ENCODE peak calls at places on chromosomes 1 and 21, in six cellular contexts. A, G, D, V, R and O are unnamed samples.

GRCh38 chr1:56389813-56390539 is 189.4 kb downstream of the PLPP3 start:
- DNase-seq in A (no peak), G (peak), D (no peak), V (peak), R (no peak), O (no peak)

GRCh38 chr1:39359028-39359570 is 132.3 kb upstream of the BMP8A start:
- DNase-seq in A (no peak), G (no peak), D (no peak), V (no peak), R (no peak), O (no peak)

GRCh38 chr21:43767980-43768867 is 7.9 kb downstream of the CSTB start:
- DNase-seq in A (peak), G (peak), D (no peak), V (no peak), R (peak), O (peak)

GRCh38 chr21:45054927-45055612 is 19.3 kb upstream of the ADARB1 start:
- DNase-seq in A (no peak), G (no peak), D (peak), V (no peak), R (no peak), O (no peak)

GRCh38 chr1:228455715-228456114 is 31.5 kb upstream of the RNF187 start:
- DNase-seq in A (peak), G (peak), D (no peak), V (no peak), R (peak), O (no peak)

GRCh38 chr1:228009828-228010775 is 3.3 kb downstream of the WNT3A start:
- DNase-seq in A (no peak), G (no peak), D (no peak), V (no peak), R (no peak), O (no peak)

GRCh38 chr1:209398330-209398991 is 185.1 kb upstream of the CAMK1G start:
- DNase-seq in A (peak), G (peak), D (peak), V (no peak), R (peak), O (peak)

GRCh38 chr21:36388076-36388475 is 2.9 kb downstream of the CHAF1B start:
- DNase-seq in A (no peak), G (no peak), D (no peak), V (no peak), R (no peak), O (no peak)

GRCh38 chr1:110616587-110616986 is 10.4 kb upstream of the KCNA2 start:
- DNase-seq in A (peak), G (peak), D (peak), V (no peak), R (no peak), O (peak)

GRCh38 chr1:7113136-7113535 is 327.9 kb downstream of the CAMTA1 start:
- DNase-seq in A (no peak), G (no peak), D (no peak), V (no peak), R (no peak), O (no peak)

GRCh38 chr21:39180429-39181019 is 2.7 kb downstream of the PSMG1 start:
- DNase-seq in A (peak), G (no peak), D (peak), V (no peak), R (peak), O (no peak)

GRCh38 chr1:70051926-70052325 is 153.5 kb downstream of the LRRC40 start:
- DNase-seq in A (no peak), G (no peak), D (no peak), V (no peak), R (no peak), O (no peak)

GRCh38 chr1:187513190-187513589 is 684.4 kb downstream of the PLA2G4A start:
- DNase-seq in A (peak), G (no peak), D (no peak), V (no peak), R (no peak), O (no peak)

GRCh38 chr1:1307261-1307907 is 346 bp downstream of the ACAP3 start:
- DNase-seq in A (peak), G (no peak), D (peak), V (no peak), R (peak), O (no peak)

GRCh38 chr1:240314845-240315746 is 223.4 kb downstream of the FMN2 start:
- DNase-seq in A (peak), G (peak), D (no peak), V (no peak), R (no peak), O (no peak)

GRCh38 chr21:33022489-33022827 is 3.3 kb upstream of the OLIG2 start:
- DNase-seq in A (no peak), G (no peak), D (no peak), V (no peak), R (no peak), O (no peak)

GRCh38 chr1:36323636-36324321 is at the start of gene EVA1B:
- DNase-seq in A (peak), G (peak), D (peak), V (peak), R (peak), O (peak)

GRCh38 chr1:230509281-230509977 is 83.3 kb upstream of the PGBD5 start:
- DNase-seq in A (peak), G (peak), D (peak), V (no peak), R (peak), O (peak)

GRCh38 chr1:226475112-226475511 is 67.2 kb upstream of the PARP1 start:
- DNase-seq in A (no peak), G (no peak), D (no peak), V (no peak), R (no peak), O (no peak)

GRCh38 chr1:56774067-56774609 is 45.1 kb downstream of the FYB2 start:
- DNase-seq in A (no peak), G (no peak), D (no peak), V (no peak), R (no peak), O (no peak)

GRCh38 chr1:22812993-22813790 is 102.6 kb downstream of the EPHB2 start:
- DNase-seq in A (no peak), G (no peak), D (no peak), V (no peak), R (no peak), O (no peak)

GRCh38 chr1:27368872-27369703 is 2.3 kb upstream of the MAP3K6 start:
- DNase-seq in A (peak), G (peak), D (no peak), V (no peak), R (peak), O (no peak)

GRCh38 chr21:42010507-42011493 is 640 bp upstream of the ZBTB21 start:
- DNase-seq in A (peak), G (no peak), D (peak), V (peak), R (peak), O (peak)

GRCh38 chr1:115426271-115426771 is 88.3 kb upstream of the NGF start:
- DNase-seq in A (peak), G (peak), D (no peak), V (no peak), R (peak), O (peak)

GRCh38 chr21:44984792-44985440 is 45.1 kb downstream of the SLX9 start:
- DNase-seq in A (no peak), G (no peak), D (no peak), V (no peak), R (no peak), O (no peak)

GRCh38 chr1:219883400-219884332 is 44.7 kb downstream of the SLC30A10 start:
- DNase-seq in A (no peak), G (no peak), D (no peak), V (peak), R (no peak), O (no peak)

GRCh38 chr21:37425684-37426083 is 59.1 kb downstream of the DYRK1A start:
- DNase-seq in A (no peak), G (no peak), D (no peak), V (no peak), R (no peak), O (no peak)

GRCh38 chr1:235067396-235068154 is 61.1 kb downstream of the TOMM20 start:
- DNase-seq in A (peak), G (peak), D (no peak), V (no peak), R (peak), O (peak)

GRCh38 chr1:195082183-195082582 is 1526.1 kb downstream of the KCNT2 start:
- DNase-seq in A (peak), G (peak), D (no peak), V (no peak), R (no peak), O (peak)

GRCh38 chr1:233240839-233241682 is 54.5 kb downstream of the PCNX2 start:
- DNase-seq in A (peak), G (peak), D (no peak), V (peak), R (peak), O (no peak)

GRCh38 chr1:234484991-234485739 is 6.2 kb upstream of the TARBP1 start:
- DNase-seq in A (no peak), G (no peak), D (no peak), V (no peak), R (no peak), O (no peak)

GRCh38 chr1:203166192-203166940 is 9.3 kb downstream of the MYBPH start:
- DNase-seq in A (no peak), G (no peak), D (peak), V (no peak), R (no peak), O (no peak)

GRCh38 chr1:23224721-23225648 is 7.7 kb upstream of the HTR1D start:
- DNase-seq in A (peak), G (peak), D (no peak), V (no peak), R (peak), O (peak)

GRCh38 chr21:36155603-36156338 is 853 bp upstream of the DOP1B start:
- DNase-seq in A (no peak), G (no peak), D (no peak), V (no peak), R (no peak), O (peak)

GRCh38 chr1:30801826-30802198 is 44.2 kb upstream of the LAPTM5 start:
- DNase-seq in A (peak), G (peak), D (peak), V (peak), R (peak), O (peak)

DNA sequence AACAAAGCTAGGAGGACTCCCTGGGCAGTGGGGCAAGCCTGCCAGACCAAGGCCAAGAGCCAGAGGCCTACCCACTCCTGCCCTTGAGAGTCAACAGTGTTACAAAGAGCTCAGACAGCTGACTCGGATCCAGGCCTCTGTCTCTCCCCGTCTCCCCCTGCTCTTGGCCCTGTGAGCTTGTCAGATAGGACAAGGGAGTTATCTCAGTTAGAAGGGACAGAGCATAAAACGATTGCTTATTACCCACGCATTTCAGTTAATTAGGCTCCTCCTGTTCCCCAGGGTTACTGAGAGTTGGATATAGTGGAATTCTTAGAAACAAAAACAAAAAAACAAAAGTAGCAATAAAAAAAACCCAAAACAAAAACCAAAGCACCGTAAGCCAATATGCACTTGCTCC is 1.3 kb downstream of the SLC41A1 start:
- DNase-seq in A (peak), G (peak), D (no peak), V (no peak), R (peak), O (no peak)
- H2AFZ ChIP-seq in A (peak), G (no peak), D (no peak), V (peak), R (no peak), O (no peak)

GRCh38 chr1:154154053-154154452 is 820 bp downstream of the NUP210L start:
- DNase-seq in A (no peak), G (no peak), D (no peak), V (no peak), R (no peak), O (no peak)

GRCh38 chr1:154157520-154158306 is 2.8 kb upstream of the NUP210L start:
- DNase-seq in A (peak), G (peak), D (no peak), V (peak), R (no peak), O (no peak)

GRCh38 chr1:154158307-154159125 is 3.6 kb upstream of the NUP210L start:
- DNase-seq in A (no peak), G (no peak), D (no peak), V (no peak), R (no peak), O (no peak)

GRCh38 chr1:154154534-154155181 is at the start of gene NUP210L:
- DNase-seq in A (peak), G (peak), D (no peak), V (no peak), R (no peak), O (no peak)

GRCh38 chr1:154155282-154155681 is 409 bp upstream of the NUP210L start:
- DNase-seq in A (peak), G (peak), D (no peak), V (no peak), R (peak), O (no peak)
- H3K4me2 ChIP-seq in A (no peak), G (no peak), D (no peak), V (no peak), R (no peak), O (no peak)

DNA sequence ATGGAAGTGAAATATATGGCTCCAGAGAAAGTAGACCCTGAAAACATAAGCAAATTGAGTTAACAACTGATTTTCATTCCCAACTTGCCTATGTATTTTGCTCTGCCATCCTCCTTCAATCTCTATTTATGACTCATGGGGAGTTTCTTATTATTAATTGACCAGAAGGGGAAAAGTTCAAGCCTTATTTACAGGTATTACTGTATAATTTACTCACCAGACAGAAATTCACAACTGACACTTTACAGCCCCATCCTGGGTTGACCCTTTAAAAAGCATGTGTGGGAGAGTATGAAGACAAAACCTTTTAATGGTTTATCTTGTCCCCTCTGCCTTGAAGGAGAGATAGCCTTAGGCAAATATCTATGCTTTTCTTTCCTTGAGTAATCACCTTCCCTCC is 39.8 kb upstream of the C1orf53 start:
- DNase-seq in A (peak), G (no peak), D (no peak), V (no peak), R (no peak), O (peak)
- H2AFZ ChIP-seq in A (peak), G (no peak), D (no peak), V (no peak), R (no peak), O (no peak)

GRCh38 chr1:101111461-101111860 is 85.9 kb upstream of the DPH5 start:
- DNase-seq in A (no peak), G (no peak), D (no peak), V (no peak), R (no peak), O (no peak)

GRCh38 chr1:101109791-101110190 is 84.2 kb upstream of the DPH5 start:
- DNase-seq in A (no peak), G (no peak), D (no peak), V (no peak), R (no peak), O (no peak)

GRCh38 chr1:101108123-101108522 is 82.5 kb upstream of the DPH5 start:
- DNase-seq in A (no peak), G (no peak), D (no peak), V (no peak), R (no peak), O (peak)

GRCh38 chr1:101115112-101115511 is 89.5 kb upstream of the DPH5 start:
- DNase-seq in A (peak), G (no peak), D (no peak), V (no peak), R (no peak), O (no peak)

GRCh38 chr1:101112051-101112770 is 86.6 kb upstream of the DPH5 start:
- DNase-seq in A (no peak), G (no peak), D (peak), V (no peak), R (no peak), O (no peak)
- H3K4me2 ChIP-seq in A (no peak), G (no peak), D (no peak), V (no peak), R (no peak), O (no peak)

GRCh38 chr1:204503122-204503912 is 8.7 kb upstream of the PIK3C2B start:
- DNase-seq in A (peak), G (peak), D (peak), V (peak), R (peak), O (peak)
- H2AFZ ChIP-seq in A (no peak), G (no peak), D (no peak), V (peak), R (no peak), O (no peak)